ENCODE peak calls at places on chromosomes 1 and 21, in four cellular contexts. A is AG09309, U is prostate gland, W is choroid plexus epithelial cell. G is an unnamed sample.

GRCh38 chr1:206674745-206675175 is 9.9 kb upstream of the MAPKAPK2 start:
- DNase-seq in A (peak), U (peak), W (peak), G (no peak)

GRCh38 chr1:6004412-6005123 is 12.3 kb upstream of the NPHP4 start:
- DNase-seq in A (no peak), U (no peak), W (no peak), G (no peak)

GRCh38 chr1:167927075-167927754 is 9.3 kb upstream of the DCAF6 start:
- DNase-seq in A (no peak), U (no peak), W (no peak), G (no peak)

GRCh38 chr1:53708687-53709086 is 30.3 kb downstream of the GLIS1 start:
- DNase-seq in A (no peak), U (no peak), W (no peak), G (no peak)

GRCh38 chr1:245969274-245969673 is 537.8 kb downstream of the SMYD3 start:
- DNase-seq in A (peak), U (no peak), W (peak), G (no peak)

GRCh38 chr1:30998887-30999286 is 66.6 kb downstream of the PUM1 start:
- DNase-seq in A (no peak), U (no peak), W (peak), G (no peak)

GRCh38 chr1:109993885-109994284 is 9.3 kb downstream of the AHCYL1 start:
- DNase-seq in A (no peak), U (no peak), W (peak), G (no peak)

GRCh38 chr21:39568380-39568779 is 44.4 kb upstream of the B3GALT5 start:
- DNase-seq in A (no peak), U (no peak), W (no peak), G (no peak)

GRCh38 chr1:213162338-213162737 is 111.3 kb downstream of the RPS6KC1 start:
- DNase-seq in A (peak), U (no peak), W (peak), G (no peak)

GRCh38 chr1:247241687-247242086 is 14.2 kb upstream of the VN1R5 start:
- DNase-seq in A (no peak), U (no peak), W (peak), G (no peak)

GRCh38 chr21:16912075-16912474 is 600.8 kb upstream of the CXADR start:
- DNase-seq in A (peak), U (no peak), W (peak), G (no peak)

GRCh38 chr21:20856926-20857325 is 141.3 kb upstream of the NCAM2 start:
- DNase-seq in A (no peak), U (no peak), W (peak), G (no peak)

GRCh38 chr21:25999935-26000582 is 170.5 kb downstream of the APP start:
- DNase-seq in A (no peak), U (no peak), W (no peak), G (no peak)

GRCh38 chr1:149845416-149845815 is 54.0 kb upstream of the BOLA1 start:
- DNase-seq in A (no peak), U (no peak), W (no peak), G (no peak)

GRCh38 chr1:21254335-21254951 is 35.8 kb downstream of the ECE1 start:
- DNase-seq in A (no peak), U (no peak), W (peak), G (no peak)

GRCh38 chr1:25698252-25698651 is 81.7 kb downstream of the MAN1C1 start:
- DNase-seq in A (no peak), U (no peak), W (peak), G (no peak)

GRCh38 chr1:173190101-173190895 is 16.8 kb downstream of the TNFSF4 start:
- DNase-seq in A (no peak), U (peak), W (peak), G (peak)

GRCh38 chr1:171220551-171221175 is 27.6 kb upstream of the FMO1 start:
- DNase-seq in A (no peak), U (no peak), W (peak), G (no peak)

GRCh38 chr1:30579580-30579979 is 143.8 kb downstream of the MATN1 start:
- DNase-seq in A (no peak), U (no peak), W (no peak), G (no peak)

GRCh38 chr1:50424940-50425375 is 1.7 kb upstream of the DMRTA2 start:
- DNase-seq in A (no peak), U (no peak), W (no peak), G (no peak)

GRCh38 chr1:153928776-153929432 is 6.1 kb upstream of the GATAD2B start:
- DNase-seq in A (no peak), U (no peak), W (no peak), G (no peak)

GRCh38 chr21:41600116-41600515 is 92.2 kb upstream of the TMPRSS2 start:
- DNase-seq in A (no peak), U (no peak), W (no peak), G (no peak)

GRCh38 chr1:3707298-3707938 is 44.8 kb upstream of the CCDC27 start:
- DNase-seq in A (no peak), U (peak), W (no peak), G (no peak)

GRCh38 chr1:233912909-233913308 is 8.4 kb downstream of the SLC35F3 start:
- DNase-seq in A (no peak), U (no peak), W (no peak), G (no peak)

GRCh38 chr1:215567491-215568286 is 585 bp downstream of the KCTD3 start:
- DNase-seq in A (no peak), U (peak), W (peak), G (peak)

GRCh38 chr1:235450886-235451457 is 53.3 kb downstream of the B3GALNT2 start:
- DNase-seq in A (no peak), U (no peak), W (peak), G (no peak)

GRCh38 chr1:229209386-229209785 is 61.5 kb upstream of the RAB4A start:
- DNase-seq in A (no peak), U (no peak), W (no peak), G (no peak)

GRCh38 chr1:168689726-168690602 is 39.0 kb downstream of the DPT start:
- DNase-seq in A (no peak), U (no peak), W (no peak), G (no peak)

GRCh38 chr1:50181027-50181663 is 72.4 kb downstream of the ELAVL4 start:
- DNase-seq in A (no peak), U (peak), W (peak), G (no peak)

GRCh38 chr1:183416850-183417690 is 1.1 kb downstream of the NMNAT2 start:
- DNase-seq in A (no peak), U (peak), W (peak), G (no peak)

GRCh38 chr1:14217384-14217783 is 381.1 kb upstream of the KAZN start:
- DNase-seq in A (no peak), U (no peak), W (peak), G (no peak)

GRCh38 chr21:46183910-46184624 is at the start of gene SPATC1L:
- DNase-seq in A (peak), U (peak), W (peak), G (peak)

GRCh38 chr1:234692961-234693360 is 83.0 kb upstream of the IRF2BP2 start:
- DNase-seq in A (no peak), U (no peak), W (no peak), G (no peak)

GRCh38 chr1:31010081-31010989 is 55.2 kb downstream of the PUM1 start:
- DNase-seq in A (peak), U (no peak), W (peak), G (no peak)

GRCh38 chr1:88685239-88685604 is 1.1 kb downstream of the PKN2 start:
- DNase-seq in A (no peak), U (no peak), W (peak), G (no peak)

GRCh38 chr1:226373376-226373775 is 34.5 kb downstream of the PARP1 start:
- DNase-seq in A (no peak), U (no peak), W (no peak), G (no peak)

GRCh38 chr1:94309829-94310569 is 72.6 kb upstream of the ARHGAP29 start:
- DNase-seq in A (no peak), U (no peak), W (no peak), G (no peak)

GRCh38 chr1:94309216-94309615 is 71.8 kb upstream of the ARHGAP29 start:
- DNase-seq in A (no peak), U (no peak), W (no peak), G (no peak)

GRCh38 chr1:94314222-94314858 is 77.0 kb upstream of the ARHGAP29 start:
- DNase-seq in A (no peak), U (no peak), W (no peak), G (no peak)

GRCh38 chr1:94306521-94306920 is 69.1 kb upstream of the ARHGAP29 start:
- DNase-seq in A (no peak), U (no peak), W (no peak), G (no peak)

GRCh38 chr1:94310570-94311270 is 73.3 kb upstream of the ARHGAP29 start:
- DNase-seq in A (no peak), U (no peak), W (no peak), G (no peak)
- H3K4me3 ChIP-seq in A (no peak), U (no peak), W (no peak), G (no peak)

GRCh38 chr1:12149791-12150175 is 17.0 kb upstream of the TNFRSF1B start:
- DNase-seq in A (no peak), U (no peak), W (no peak), G (no peak)

GRCh38 chr1:12153181-12153785 is 13.5 kb upstream of the TNFRSF1B start:
- DNase-seq in A (peak), U (no peak), W (peak), G (no peak)

GRCh38 chr1:12152106-12152891 is 14.5 kb upstream of the TNFRSF1B start:
- DNase-seq in A (no peak), U (no peak), W (no peak), G (peak)

GRCh38 chr1:12150456-12151200 is 16.2 kb upstream of the TNFRSF1B start:
- DNase-seq in A (no peak), U (no peak), W (peak), G (peak)

DNA sequence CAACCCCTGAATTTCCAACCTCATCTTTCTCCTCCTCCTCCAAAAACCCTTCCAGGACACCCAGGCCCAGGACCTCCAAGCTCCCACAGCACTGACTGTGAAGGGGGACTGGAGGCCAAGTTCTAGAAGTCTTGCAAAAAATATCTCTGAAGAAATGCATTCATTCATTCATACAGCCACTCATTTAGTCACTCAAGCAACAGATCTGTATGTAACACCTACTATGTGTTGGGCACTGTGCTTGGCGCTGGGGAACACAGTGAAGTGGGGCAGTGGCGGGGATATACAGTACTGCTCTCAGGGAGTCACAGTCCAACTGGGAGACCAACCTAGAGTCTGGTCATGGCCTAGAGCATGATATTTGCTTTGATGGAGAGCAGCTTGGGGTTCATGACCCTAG is 15.3 kb upstream of the TNFRSF1B start:
- DNase-seq in A (no peak), U (no peak), W (no peak), G (no peak)
- H3K4me3 ChIP-seq in A (no peak), U (no peak), W (no peak), G (no peak)

DNA sequence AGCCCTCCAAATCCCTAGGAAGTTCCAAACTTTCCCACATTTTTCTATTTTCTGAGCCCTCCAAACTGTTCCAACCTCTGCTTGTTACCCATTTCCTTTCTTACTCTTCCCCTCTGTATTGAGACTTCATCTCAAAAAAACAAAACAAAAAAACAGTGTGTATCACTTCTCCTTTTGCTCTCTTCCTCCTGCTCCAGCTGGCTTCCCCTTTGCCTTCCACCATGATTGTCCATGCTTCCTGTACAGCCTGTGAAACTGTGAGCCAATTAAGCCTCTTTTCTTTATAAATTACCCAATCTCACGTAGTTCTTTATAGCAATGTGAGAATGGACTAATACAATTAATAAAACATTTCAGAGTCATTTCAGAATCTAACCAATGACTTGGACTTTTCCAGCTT is 69.6 kb upstream of the KRTAP19-8 start:
- DNase-seq in A (no peak), U (no peak), W (no peak), G (peak)
- H3K4me3 ChIP-seq in A (no peak), U (no peak), W (no peak), G (no peak)

GRCh38 chr1:114075546-114076249 is 78.0 kb downstream of the SYT6 start:
- DNase-seq in A (no peak), U (no peak), W (no peak), G (no peak)

GRCh38 chr1:114078116-114078515 is 75.6 kb downstream of the SYT6 start:
- DNase-seq in A (no peak), U (no peak), W (no peak), G (no peak)

GRCh38 chr1:114075082-114075481 is 78.6 kb downstream of the SYT6 start:
- DNase-seq in A (no peak), U (no peak), W (no peak), G (no peak)

GRCh38 chr1:114077188-114077587 is 76.5 kb downstream of the SYT6 start:
- DNase-seq in A (no peak), U (no peak), W (no peak), G (no peak)

GRCh38 chr1:114076308-114076707 is 77.4 kb downstream of the SYT6 start:
- DNase-seq in A (no peak), U (no peak), W (no peak), G (no peak)
- H3K4me3 ChIP-seq in A (no peak), U (no peak), W (no peak), G (no peak)

DNA sequence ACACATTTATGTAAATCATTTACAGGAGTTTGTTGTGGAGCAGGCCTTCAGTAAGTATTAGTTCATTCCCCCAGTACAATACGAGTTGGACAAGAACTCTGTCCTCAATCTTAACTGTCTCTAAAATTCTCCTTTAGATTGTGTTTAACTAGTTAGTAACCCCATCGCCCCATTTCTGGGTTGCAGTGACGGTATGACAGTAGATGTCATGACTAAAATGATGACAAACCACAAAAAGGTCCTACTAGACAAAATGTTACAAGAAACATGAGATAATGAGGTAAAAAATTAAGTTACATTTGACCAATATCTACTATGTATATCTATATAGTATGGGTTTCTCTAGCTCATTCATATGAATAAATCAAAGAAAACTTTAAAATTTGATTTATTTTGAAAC is 41.1 kb downstream of the CD58 start:
- DNase-seq in A (no peak), U (no peak), W (no peak), G (no peak)
- H3K4me3 ChIP-seq in A (no peak), U (no peak), W (no peak), G (no peak)

GRCh38 chr1:230392141-230392909 is 33.8 kb downstream of the PGBD5 start:
- DNase-seq in A (no peak), U (no peak), W (no peak), G (no peak)
- H3K4me3 ChIP-seq in A (no peak), U (no peak), W (no peak), G (no peak)

GRCh38 chr1:84686203-84686602 is 4.1 kb downstream of the SSX2IP start:
- DNase-seq in A (no peak), U (no peak), W (no peak), G (no peak)
- H3K4me3 ChIP-seq in A (no peak), U (no peak), W (no peak), G (no peak)